ENCODE peak calls at places on chromosomes 7 and 10, in seven cellular contexts. One of them, this sample, is unnamed.

GRCh38 chr10:35594115-35594849 is 10.9 kb upstream of the GJD4 start:
- DNase-seq in mammary epithelial cell: no peak
- DNase-seq in tibial artery: no peak
- DNase-seq in right lobe of liver: no peak
- DNase-seq in heart right ventricle: no peak
- DNase-seq in kidney: no peak
- DNase-seq in left lung: no peak
- DNase-seq in this sample: no peak

GRCh38 chr7:100174582-100174981 is 2.6 kb downstream of the GPC2 start:
- DNase-seq in mammary epithelial cell: no peak
- DNase-seq in tibial artery: no peak
- DNase-seq in right lobe of liver: no peak
- DNase-seq in heart right ventricle: no peak
- DNase-seq in kidney: no peak
- DNase-seq in left lung: no peak
- DNase-seq in this sample: no peak

GRCh38 chr7:44149571-44150465 is 8.7 kb upstream of the MYL7 start:
- DNase-seq in mammary epithelial cell: no peak
- DNase-seq in tibial artery: no peak
- DNase-seq in right lobe of liver: peak; percentile 31
- DNase-seq in heart right ventricle: no peak
- DNase-seq in kidney: no peak
- DNase-seq in left lung: no peak
- DNase-seq in this sample: no peak

GRCh38 chr7:4188646-4189045 is 493.4 kb upstream of the FOXK1 start:
- DNase-seq in mammary epithelial cell: no peak
- DNase-seq in tibial artery: no peak
- DNase-seq in right lobe of liver: no peak
- DNase-seq in heart right ventricle: no peak
- DNase-seq in kidney: no peak
- DNase-seq in left lung: no peak
- DNase-seq in this sample: no peak

GRCh38 chr7:155584763-155585531 is 38.6 kb upstream of the CNPY1 start:
- DNase-seq in mammary epithelial cell: no peak
- DNase-seq in tibial artery: no peak
- DNase-seq in right lobe of liver: no peak
- DNase-seq in heart right ventricle: no peak
- DNase-seq in kidney: peak; percentile 65
- DNase-seq in left lung: no peak
- DNase-seq in this sample: no peak

GRCh38 chr10:97422921-97423420 is 3.0 kb upstream of the PGAM1 start:
- DNase-seq in mammary epithelial cell: peak; percentile 87
- DNase-seq in tibial artery: no peak
- DNase-seq in right lobe of liver: no peak
- DNase-seq in heart right ventricle: no peak
- DNase-seq in kidney: no peak
- DNase-seq in left lung: no peak
- DNase-seq in this sample: no peak

GRCh38 chr7:149423441-149423970 is 37.4 kb downstream of the ZNF777 start:
- DNase-seq in mammary epithelial cell: no peak
- DNase-seq in tibial artery: no peak
- DNase-seq in right lobe of liver: no peak
- DNase-seq in heart right ventricle: peak; percentile 17
- DNase-seq in kidney: no peak
- DNase-seq in left lung: no peak
- DNase-seq in this sample: no peak

GRCh38 chr10:96619803-96620773 is 33.3 kb upstream of the TM9SF3 start:
- DNase-seq in mammary epithelial cell: peak; percentile 25
- DNase-seq in tibial artery: no peak
- DNase-seq in right lobe of liver: no peak
- DNase-seq in heart right ventricle: no peak
- DNase-seq in kidney: no peak
- DNase-seq in left lung: no peak
- DNase-seq in this sample: no peak

GRCh38 chr7:76191783-76192240 is 9.9 kb upstream of the SRRM3 start:
- DNase-seq in mammary epithelial cell: peak; percentile 32
- DNase-seq in tibial artery: no peak
- DNase-seq in right lobe of liver: no peak
- DNase-seq in heart right ventricle: no peak
- DNase-seq in kidney: no peak
- DNase-seq in left lung: no peak
- DNase-seq in this sample: no peak

GRCh38 chr7:156020566-156020965 is 208.3 kb upstream of the SHH start:
- DNase-seq in mammary epithelial cell: no peak
- DNase-seq in tibial artery: no peak
- DNase-seq in right lobe of liver: no peak
- DNase-seq in heart right ventricle: no peak
- DNase-seq in kidney: no peak
- DNase-seq in left lung: no peak
- DNase-seq in this sample: no peak

GRCh38 chr7:117034851-117035462 is 81.7 kb downstream of the ST7 start:
- DNase-seq in mammary epithelial cell: no peak
- DNase-seq in tibial artery: no peak
- DNase-seq in right lobe of liver: no peak
- DNase-seq in heart right ventricle: no peak
- DNase-seq in kidney: no peak
- DNase-seq in left lung: no peak
- DNase-seq in this sample: no peak

GRCh38 chr10:74282151-74282852 is 131.3 kb downstream of the ADK start:
- DNase-seq in mammary epithelial cell: no peak
- DNase-seq in tibial artery: no peak
- DNase-seq in right lobe of liver: no peak
- DNase-seq in heart right ventricle: no peak
- DNase-seq in kidney: no peak
- DNase-seq in left lung: no peak
- DNase-seq in this sample: no peak

GRCh38 chr7:74290999-74291441 is 1.8 kb downstream of the CLIP2 start:
- DNase-seq in mammary epithelial cell: no peak
- DNase-seq in tibial artery: no peak
- DNase-seq in right lobe of liver: no peak
- DNase-seq in heart right ventricle: no peak
- DNase-seq in kidney: no peak
- DNase-seq in left lung: no peak
- DNase-seq in this sample: no peak

GRCh38 chr10:93821051-93821772 is 63.5 kb downstream of the LGI1 start:
- DNase-seq in mammary epithelial cell: peak; percentile 20
- DNase-seq in tibial artery: no peak
- DNase-seq in right lobe of liver: no peak
- DNase-seq in heart right ventricle: no peak
- DNase-seq in kidney: no peak
- DNase-seq in left lung: no peak
- DNase-seq in this sample: no peak

GRCh38 chr10:123103944-123104343 is 31.8 kb upstream of the HMX3 start:
- DNase-seq in mammary epithelial cell: peak; percentile 29
- DNase-seq in tibial artery: no peak
- DNase-seq in right lobe of liver: no peak
- DNase-seq in heart right ventricle: no peak
- DNase-seq in kidney: no peak
- DNase-seq in left lung: no peak
- DNase-seq in this sample: no peak

GRCh38 chr10:116741391-116742351 is 695 bp downstream of the HSPA12A start:
- DNase-seq in mammary epithelial cell: no peak
- DNase-seq in tibial artery: no peak
- DNase-seq in right lobe of liver: no peak
- DNase-seq in heart right ventricle: peak; percentile 47
- DNase-seq in kidney: peak; percentile 85
- DNase-seq in left lung: no peak
- DNase-seq in this sample: no peak
- H3K4me3 ChIP-seq in mammary epithelial cell: peak overlapping the region; percentile 74
- H3K4me3 ChIP-seq in tibial artery: peak overlapping the region; percentile 82
- H3K4me3 ChIP-seq in right lobe of liver: peak overlapping the region; percentile 59
- H3K4me3 ChIP-seq in heart right ventricle: peak overlapping the region; percentile 92
- H3K4me3 ChIP-seq in kidney: peak overlapping the region; percentile 72
- H3K4me3 ChIP-seq in left lung: peak overlapping the region; percentile 60
- H3K4me3 ChIP-seq in this sample: peak overlapping the region; percentile 63

GRCh38 chr10:21297525-21298383 is 227.7 kb downstream of the SKIDA1 start:
- DNase-seq in mammary epithelial cell: no peak
- DNase-seq in tibial artery: no peak
- DNase-seq in right lobe of liver: no peak
- DNase-seq in heart right ventricle: no peak
- DNase-seq in kidney: no peak
- DNase-seq in left lung: no peak
- DNase-seq in this sample: no peak

GRCh38 chr10:21293518-21294356 is 231.7 kb downstream of the SKIDA1 start:
- DNase-seq in mammary epithelial cell: no peak
- DNase-seq in tibial artery: no peak
- DNase-seq in right lobe of liver: no peak
- DNase-seq in heart right ventricle: no peak
- DNase-seq in kidney: no peak
- DNase-seq in left lung: no peak
- DNase-seq in this sample: no peak

GRCh38 chr10:21296575-21297355 is 228.7 kb downstream of the SKIDA1 start:
- DNase-seq in mammary epithelial cell: no peak
- DNase-seq in tibial artery: no peak
- DNase-seq in right lobe of liver: no peak
- DNase-seq in heart right ventricle: no peak
- DNase-seq in kidney: no peak
- DNase-seq in left lung: no peak
- DNase-seq in this sample: no peak

GRCh38 chr10:21290499-21291160 is 234.9 kb downstream of the SKIDA1 start:
- DNase-seq in mammary epithelial cell: no peak
- DNase-seq in tibial artery: no peak
- DNase-seq in right lobe of liver: no peak
- DNase-seq in heart right ventricle: no peak
- DNase-seq in kidney: no peak
- DNase-seq in left lung: no peak
- DNase-seq in this sample: no peak

GRCh38 chr10:21292763-21293517 is 232.5 kb downstream of the SKIDA1 start:
- DNase-seq in mammary epithelial cell: peak; percentile 93
- DNase-seq in tibial artery: peak; percentile 80
- DNase-seq in right lobe of liver: no peak
- DNase-seq in heart right ventricle: peak; percentile 58
- DNase-seq in kidney: peak; percentile 89
- DNase-seq in left lung: no peak
- DNase-seq in this sample: peak; percentile 52
- H3K27ac ChIP-seq in mammary epithelial cell: peak overlapping the region; percentile 43
- H3K27ac ChIP-seq in tibial artery: peak overlapping the region; percentile 32
- H3K27ac ChIP-seq in right lobe of liver: no peak overlapping the region
- H3K27ac ChIP-seq in heart right ventricle: peak overlapping the region; percentile 48
- H3K27ac ChIP-seq in kidney: no peak overlapping the region
- H3K27ac ChIP-seq in left lung: peak overlapping the region; percentile 49
- H3K27ac ChIP-seq in this sample: no peak overlapping the region

DNA sequence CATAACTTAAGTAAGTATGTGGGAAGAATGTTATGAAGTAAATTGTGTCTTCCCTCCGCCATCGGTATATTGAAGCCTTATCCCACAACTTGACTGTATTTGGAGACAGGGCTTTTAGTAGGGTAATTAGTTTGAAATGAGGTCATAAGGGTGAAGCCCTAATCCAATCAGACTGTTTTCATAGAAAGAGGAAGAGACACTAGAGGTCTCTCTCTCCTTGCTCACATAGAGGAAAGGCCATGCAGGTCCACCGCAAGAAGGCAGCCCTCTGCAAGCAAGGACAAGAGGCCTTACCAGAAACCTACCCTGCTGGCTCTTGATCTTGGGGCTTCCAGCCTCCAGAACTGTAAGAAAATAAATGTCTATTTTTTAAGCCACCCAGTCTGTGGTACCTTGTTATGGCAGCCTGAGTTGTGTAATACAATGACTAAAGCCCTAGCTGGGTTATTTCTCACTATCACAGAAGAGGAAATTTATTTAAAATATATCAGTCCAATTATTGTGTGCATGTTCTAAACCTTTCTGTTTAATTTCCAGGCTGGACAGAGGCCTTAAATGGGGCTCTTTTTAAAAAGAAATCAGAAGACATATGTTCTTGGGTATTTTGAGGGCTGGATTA is 12.7 kb upstream of the TMEM26 start:
- DNase-seq in mammary epithelial cell: no peak
- DNase-seq in tibial artery: no peak
- DNase-seq in right lobe of liver: no peak
- DNase-seq in heart right ventricle: no peak
- DNase-seq in kidney: no peak
- DNase-seq in left lung: peak; percentile 28
- DNase-seq in this sample: no peak
- TF ChIP-seq CTCF in mammary epithelial cell: no peak
- TF ChIP-seq CTCF in tibial artery: no peak
- TF ChIP-seq CTCF in right lobe of liver: no peak
- TF ChIP-seq CTCF in heart right ventricle: no peak
- TF ChIP-seq CTCF in kidney: no peak
- TF ChIP-seq CTCF in left lung: no peak
- TF ChIP-seq CTCF in this sample: no peak

GRCh38 chr10:5698062-5698461 is 13.4 kb downstream of the TASOR2 start:
- DNase-seq in mammary epithelial cell: no peak
- DNase-seq in tibial artery: no peak
- DNase-seq in right lobe of liver: no peak
- DNase-seq in heart right ventricle: no peak
- DNase-seq in kidney: no peak
- DNase-seq in left lung: no peak
- DNase-seq in this sample: no peak
- H3K4me3 ChIP-seq in mammary epithelial cell: no peak overlapping the region
- H3K4me3 ChIP-seq in tibial artery: no peak overlapping the region
- H3K4me3 ChIP-seq in right lobe of liver: no peak overlapping the region
- H3K4me3 ChIP-seq in heart right ventricle: no peak overlapping the region
- H3K4me3 ChIP-seq in kidney: no peak overlapping the region
- H3K4me3 ChIP-seq in left lung: no peak overlapping the region
- H3K4me3 ChIP-seq in this sample: no peak overlapping the region

GRCh38 chr10:103901299-103901698 is 16.7 kb downstream of the STN1 start:
- DNase-seq in mammary epithelial cell: no peak
- DNase-seq in tibial artery: no peak
- DNase-seq in right lobe of liver: no peak
- DNase-seq in heart right ventricle: no peak
- DNase-seq in kidney: no peak
- DNase-seq in left lung: no peak
- DNase-seq in this sample: no peak

GRCh38 chr10:103911021-103911459 is 6.9 kb downstream of the STN1 start:
- DNase-seq in mammary epithelial cell: no peak
- DNase-seq in tibial artery: no peak
- DNase-seq in right lobe of liver: no peak
- DNase-seq in heart right ventricle: no peak
- DNase-seq in kidney: no peak
- DNase-seq in left lung: no peak
- DNase-seq in this sample: no peak

GRCh38 chr10:103910442-103911000 is 7.5 kb downstream of the STN1 start:
- DNase-seq in mammary epithelial cell: no peak
- DNase-seq in tibial artery: no peak
- DNase-seq in right lobe of liver: no peak
- DNase-seq in heart right ventricle: no peak
- DNase-seq in kidney: no peak
- DNase-seq in left lung: no peak
- DNase-seq in this sample: no peak

DNA sequence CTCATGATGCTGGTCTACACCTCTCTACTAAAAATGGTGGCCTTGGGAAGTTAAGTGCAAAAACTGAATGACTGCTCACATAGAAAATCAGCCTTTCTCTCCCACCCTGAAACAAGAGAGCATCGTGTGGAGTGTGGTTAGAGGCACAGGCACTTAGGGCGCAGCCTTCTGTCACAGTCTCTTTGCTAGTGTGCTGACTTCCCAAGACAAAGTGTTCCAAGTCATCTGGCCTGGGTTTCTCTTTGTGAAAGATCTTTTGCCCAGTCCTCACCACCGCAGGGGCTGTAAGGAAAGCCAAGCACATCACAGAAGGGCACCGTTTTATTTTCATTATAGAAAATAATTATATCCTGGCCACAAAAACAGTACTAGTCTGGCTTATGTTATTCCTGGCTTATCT is 12.5 kb downstream of the STN1 start:
- DNase-seq in mammary epithelial cell: no peak
- DNase-seq in tibial artery: no peak
- DNase-seq in right lobe of liver: no peak
- DNase-seq in heart right ventricle: no peak
- DNase-seq in kidney: no peak
- DNase-seq in left lung: no peak
- DNase-seq in this sample: no peak
- H3K27ac ChIP-seq in mammary epithelial cell: no peak overlapping the region
- H3K27ac ChIP-seq in tibial artery: peak overlapping the region; percentile 58
- H3K27ac ChIP-seq in right lobe of liver: no peak overlapping the region
- H3K27ac ChIP-seq in heart right ventricle: no peak overlapping the region
- H3K27ac ChIP-seq in kidney: no peak overlapping the region
- H3K27ac ChIP-seq in left lung: no peak overlapping the region
- H3K27ac ChIP-seq in this sample: peak overlapping the region; percentile 32

GRCh38 chr10:99433378-99434020 is 3.1 kb upstream of the GOT1 start:
- DNase-seq in mammary epithelial cell: no peak
- DNase-seq in tibial artery: no peak
- DNase-seq in right lobe of liver: no peak
- DNase-seq in heart right ventricle: no peak
- DNase-seq in kidney: no peak
- DNase-seq in left lung: no peak
- DNase-seq in this sample: no peak
- TF ChIP-seq CTCF in mammary epithelial cell: peak; percentile 51
- TF ChIP-seq CTCF in tibial artery: no peak
- TF ChIP-seq CTCF in right lobe of liver: peak; percentile 60
- TF ChIP-seq CTCF in heart right ventricle: peak; percentile 47
- TF ChIP-seq CTCF in kidney: peak; percentile 8
- TF ChIP-seq CTCF in left lung: no peak
- TF ChIP-seq CTCF in this sample: no peak

This sample was measured in lower lobe of right lung.